ENCODE peak calls at places on chromosome 14, in nine cellular contexts. One of them, this sample, is unnamed.
A peak's percentile ranks its signal among the peaks of the same experiment; 100 is the strongest.

GRCh38 chr14:97634786-97635185 is 837.6 kb downstream of the VRK1 start:
- DNase-seq in CD8-positive, alpha-beta T cell: no peak
- DNase-seq in AG09309: no peak
- DNase-seq in astrocyte of the cerebellum: no peak
- DNase-seq in choroid plexus epithelial cell: no peak
- DNase-seq in A549: peak; percentile 11
- DNase-seq in tibial artery: no peak
- DNase-seq in Calu3: no peak
- DNase-seq in CD4-positive, alpha-beta T cell: peak; percentile 53
- DNase-seq in this sample: no peak

GRCh38 chr14:61252354-61253063 is 28.6 kb downstream of the TMEM30B start:
- DNase-seq in CD4-positive, alpha-beta T cell: peak; percentile 46
- DNase-seq in A549: peak; percentile 88
- DNase-seq in CD8-positive, alpha-beta T cell: peak; percentile 13
- DNase-seq in Calu3: peak; percentile 77
- DNase-seq in tibial artery: peak; percentile 86
- DNase-seq in AG09309: peak; percentile 94
- DNase-seq in choroid plexus epithelial cell: peak; percentile 98
- DNase-seq in astrocyte of the cerebellum: peak; percentile 97
- DNase-seq in this sample: peak; percentile 62

GRCh38 chr14:95095991-95096390 is 61.3 kb downstream of the DICER1 start:
- DNase-seq in astrocyte of the cerebellum: no peak
- DNase-seq in tibial artery: no peak
- DNase-seq in choroid plexus epithelial cell: peak; percentile 17
- DNase-seq in A549: no peak
- DNase-seq in CD8-positive, alpha-beta T cell: no peak
- DNase-seq in AG09309: no peak
- DNase-seq in Calu3: no peak
- DNase-seq in CD4-positive, alpha-beta T cell: no peak
- DNase-seq in this sample: peak; percentile 11

GRCh38 chr14:67360469-67361206 is 510 bp downstream of the EIF2S1 start:
- DNase-seq in CD4-positive, alpha-beta T cell: no peak
- DNase-seq in A549: no peak
- DNase-seq in AG09309: no peak
- DNase-seq in Calu3: no peak
- DNase-seq in choroid plexus epithelial cell: no peak
- DNase-seq in tibial artery: no peak
- DNase-seq in CD8-positive, alpha-beta T cell: no peak
- DNase-seq in astrocyte of the cerebellum: no peak
- DNase-seq in this sample: no peak

GRCh38 chr14:29629839-29630238 is 297.8 kb downstream of the PRKD1 start:
- DNase-seq in CD8-positive, alpha-beta T cell: no peak
- DNase-seq in A549: no peak
- DNase-seq in Calu3: no peak
- DNase-seq in AG09309: no peak
- DNase-seq in choroid plexus epithelial cell: no peak
- DNase-seq in tibial artery: no peak
- DNase-seq in astrocyte of the cerebellum: no peak
- DNase-seq in CD4-positive, alpha-beta T cell: no peak
- DNase-seq in this sample: no peak

GRCh38 chr14:35215110-35215872 is 76.9 kb upstream of the PSMA6 start:
- DNase-seq in CD8-positive, alpha-beta T cell: no peak
- DNase-seq in choroid plexus epithelial cell: peak; percentile 89
- DNase-seq in AG09309: peak; percentile 53
- DNase-seq in Calu3: no peak
- DNase-seq in CD4-positive, alpha-beta T cell: no peak
- DNase-seq in A549: peak; percentile 69
- DNase-seq in astrocyte of the cerebellum: peak; percentile 51
- DNase-seq in tibial artery: no peak
- DNase-seq in this sample: no peak

GRCh38 chr14:54211562-54212308 is 185.1 kb upstream of the CDKN3 start:
- DNase-seq in choroid plexus epithelial cell: peak; percentile 86
- DNase-seq in AG09309: peak; percentile 60
- DNase-seq in Calu3: no peak
- DNase-seq in CD8-positive, alpha-beta T cell: no peak
- DNase-seq in A549: peak; percentile 7
- DNase-seq in astrocyte of the cerebellum: peak; percentile 89
- DNase-seq in CD4-positive, alpha-beta T cell: no peak
- DNase-seq in tibial artery: no peak
- DNase-seq in this sample: no peak

GRCh38 chr14:92846162-92846897 is 52.2 kb downstream of the GOLGA5 start:
- DNase-seq in tibial artery: no peak
- DNase-seq in AG09309: peak; percentile 40
- DNase-seq in choroid plexus epithelial cell: peak; percentile 85
- DNase-seq in CD4-positive, alpha-beta T cell: no peak
- DNase-seq in Calu3: no peak
- DNase-seq in CD8-positive, alpha-beta T cell: no peak
- DNase-seq in A549: peak; percentile 9
- DNase-seq in astrocyte of the cerebellum: no peak
- DNase-seq in this sample: no peak

GRCh38 chr14:29926701-29927595 is 699 bp downstream of the PRKD1 start:
- DNase-seq in A549: peak; percentile 59
- DNase-seq in astrocyte of the cerebellum: no peak
- DNase-seq in choroid plexus epithelial cell: peak; percentile 42
- DNase-seq in Calu3: peak; percentile 69
- DNase-seq in AG09309: no peak
- DNase-seq in tibial artery: peak; percentile 73
- DNase-seq in CD4-positive, alpha-beta T cell: no peak
- DNase-seq in CD8-positive, alpha-beta T cell: no peak
- DNase-seq in this sample: peak; percentile 48

GRCh38 chr14:55843718-55844403 is 263.9 kb downstream of the KTN1 start:
- DNase-seq in Calu3: no peak
- DNase-seq in CD8-positive, alpha-beta T cell: no peak
- DNase-seq in tibial artery: no peak
- DNase-seq in astrocyte of the cerebellum: no peak
- DNase-seq in A549: no peak
- DNase-seq in AG09309: no peak
- DNase-seq in CD4-positive, alpha-beta T cell: no peak
- DNase-seq in choroid plexus epithelial cell: peak; percentile 36
- DNase-seq in this sample: no peak

GRCh38 chr14:53360821-53361220 is 207.7 kb upstream of the DDHD1 start:
- DNase-seq in AG09309: no peak
- DNase-seq in tibial artery: no peak
- DNase-seq in Calu3: no peak
- DNase-seq in astrocyte of the cerebellum: no peak
- DNase-seq in CD4-positive, alpha-beta T cell: no peak
- DNase-seq in A549: no peak
- DNase-seq in choroid plexus epithelial cell: no peak
- DNase-seq in CD8-positive, alpha-beta T cell: no peak
- DNase-seq in this sample: no peak

GRCh38 chr14:96648506-96649326 is 146.5 kb downstream of the PAPOLA start:
- DNase-seq in CD8-positive, alpha-beta T cell: no peak
- DNase-seq in choroid plexus epithelial cell: no peak
- DNase-seq in AG09309: no peak
- DNase-seq in CD4-positive, alpha-beta T cell: no peak
- DNase-seq in tibial artery: no peak
- DNase-seq in A549: no peak
- DNase-seq in Calu3: no peak
- DNase-seq in astrocyte of the cerebellum: no peak
- DNase-seq in this sample: no peak

GRCh38 chr14:68729556-68729955 is 63.3 kb downstream of the ZFP36L1 start:
- DNase-seq in CD8-positive, alpha-beta T cell: no peak
- DNase-seq in CD4-positive, alpha-beta T cell: no peak
- DNase-seq in AG09309: no peak
- DNase-seq in astrocyte of the cerebellum: no peak
- DNase-seq in A549: no peak
- DNase-seq in Calu3: no peak
- DNase-seq in tibial artery: no peak
- DNase-seq in choroid plexus epithelial cell: no peak
- DNase-seq in this sample: no peak

GRCh38 chr14:101845496-101845895 is 84.0 kb downstream of the PPP2R5C start:
- DNase-seq in A549: no peak
- DNase-seq in Calu3: no peak
- DNase-seq in astrocyte of the cerebellum: no peak
- DNase-seq in tibial artery: no peak
- DNase-seq in choroid plexus epithelial cell: no peak
- DNase-seq in CD8-positive, alpha-beta T cell: no peak
- DNase-seq in CD4-positive, alpha-beta T cell: no peak
- DNase-seq in AG09309: no peak
- DNase-seq in this sample: no peak

GRCh38 chr14:37056473-37056872 is 115.9 kb downstream of the SLC25A21 start:
- DNase-seq in A549: peak; percentile 45
- DNase-seq in choroid plexus epithelial cell: peak; percentile 97
- DNase-seq in AG09309: no peak
- DNase-seq in CD8-positive, alpha-beta T cell: no peak
- DNase-seq in Calu3: no peak
- DNase-seq in tibial artery: no peak
- DNase-seq in CD4-positive, alpha-beta T cell: no peak
- DNase-seq in astrocyte of the cerebellum: peak; percentile 95
- DNase-seq in this sample: no peak

GRCh38 chr14:95385701-95386100 is 66.0 kb upstream of the CLMN start:
- DNase-seq in astrocyte of the cerebellum: no peak
- DNase-seq in A549: no peak
- DNase-seq in CD4-positive, alpha-beta T cell: no peak
- DNase-seq in choroid plexus epithelial cell: no peak
- DNase-seq in AG09309: no peak
- DNase-seq in Calu3: no peak
- DNase-seq in tibial artery: peak; percentile 25
- DNase-seq in CD8-positive, alpha-beta T cell: no peak
- DNase-seq in this sample: no peak

GRCh38 chr14:95979339-95980042 is 59.7 kb upstream of the C14orf132 start:
- DNase-seq in CD4-positive, alpha-beta T cell: no peak
- DNase-seq in A549: no peak
- DNase-seq in AG09309: no peak
- DNase-seq in CD8-positive, alpha-beta T cell: no peak
- DNase-seq in Calu3: no peak
- DNase-seq in tibial artery: no peak
- DNase-seq in choroid plexus epithelial cell: peak; percentile 1
- DNase-seq in astrocyte of the cerebellum: no peak
- DNase-seq in this sample: no peak

GRCh38 chr14:34030864-34031263 is 80.0 kb upstream of the EGLN3 start:
- DNase-seq in CD8-positive, alpha-beta T cell: no peak
- DNase-seq in choroid plexus epithelial cell: peak; percentile 19
- DNase-seq in CD4-positive, alpha-beta T cell: no peak
- DNase-seq in Calu3: no peak
- DNase-seq in A549: no peak
- DNase-seq in astrocyte of the cerebellum: no peak
- DNase-seq in AG09309: peak; percentile 58
- DNase-seq in tibial artery: no peak
- DNase-seq in this sample: no peak

GRCh38 chr14:91409991-91410401 is 7.6 kb downstream of the CCDC88C start:
- DNase-seq in Calu3: no peak
- DNase-seq in astrocyte of the cerebellum: no peak
- DNase-seq in CD4-positive, alpha-beta T cell: no peak
- DNase-seq in tibial artery: no peak
- DNase-seq in A549: no peak
- DNase-seq in CD8-positive, alpha-beta T cell: no peak
- DNase-seq in AG09309: no peak
- DNase-seq in choroid plexus epithelial cell: no peak
- DNase-seq in this sample: no peak

GRCh38 chr14:89325959-89326358 is 91.1 kb downstream of the FOXN3 start:
- DNase-seq in astrocyte of the cerebellum: no peak
- DNase-seq in Calu3: no peak
- DNase-seq in tibial artery: no peak
- DNase-seq in AG09309: no peak
- DNase-seq in A549: no peak
- DNase-seq in CD4-positive, alpha-beta T cell: no peak
- DNase-seq in CD8-positive, alpha-beta T cell: no peak
- DNase-seq in choroid plexus epithelial cell: no peak
- DNase-seq in this sample: no peak

DNA sequence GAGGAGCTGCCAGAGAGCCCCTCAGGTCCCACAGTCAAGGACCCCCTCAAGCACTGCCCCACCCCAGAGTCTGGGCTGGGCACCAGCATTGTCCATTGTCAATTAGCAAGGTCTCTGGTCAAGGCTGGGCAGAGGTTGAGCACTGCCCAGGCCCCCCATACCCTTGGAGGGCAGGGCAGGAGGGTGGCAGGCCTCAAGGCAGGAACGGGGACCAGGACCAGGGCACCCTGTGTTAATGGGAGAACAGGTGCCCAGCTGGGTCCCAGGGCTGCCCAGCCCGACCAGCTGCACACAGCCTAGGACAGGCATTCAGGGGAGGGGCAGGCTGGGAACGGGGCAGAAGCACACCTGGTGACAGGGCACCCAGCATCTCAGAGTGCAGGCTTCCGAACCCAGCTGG is 18.4 kb downstream of the SIVA1 start:
- DNase-seq in choroid plexus epithelial cell: no peak
- DNase-seq in AG09309: no peak
- DNase-seq in tibial artery: no peak
- DNase-seq in CD4-positive, alpha-beta T cell: no peak
- DNase-seq in Calu3: no peak
- DNase-seq in CD8-positive, alpha-beta T cell: no peak
- DNase-seq in A549: no peak
- DNase-seq in astrocyte of the cerebellum: no peak
- DNase-seq in this sample: no peak
- TF ChIP-seq CTCF in choroid plexus epithelial cell: no peak
- TF ChIP-seq CTCF in AG09309: no peak
- TF ChIP-seq CTCF in tibial artery: no peak
- TF ChIP-seq CTCF in CD4-positive, alpha-beta T cell: no peak
- TF ChIP-seq CTCF in Calu3: no peak
- TF ChIP-seq CTCF in CD8-positive, alpha-beta T cell: no peak
- TF ChIP-seq CTCF in A549: no peak
- TF ChIP-seq CTCF in astrocyte of the cerebellum: no peak
- TF ChIP-seq CTCF in this sample: no peak

GRCh38 chr14:21913759-21914158 is 240.1 kb upstream of the OR4E1 start:
- DNase-seq in astrocyte of the cerebellum: peak; percentile 31
- DNase-seq in AG09309: no peak
- DNase-seq in CD8-positive, alpha-beta T cell: peak; percentile 39
- DNase-seq in A549: peak; percentile 93
- DNase-seq in choroid plexus epithelial cell: peak; percentile 77
- DNase-seq in tibial artery: no peak
- DNase-seq in Calu3: peak; percentile 79
- DNase-seq in CD4-positive, alpha-beta T cell: peak; percentile 61
- DNase-seq in this sample: peak; percentile 71
- TF ChIP-seq CTCF in astrocyte of the cerebellum: peak; percentile 65
- TF ChIP-seq CTCF in AG09309: peak; percentile 30
- TF ChIP-seq CTCF in CD8-positive, alpha-beta T cell: peak; percentile 64
- TF ChIP-seq CTCF in A549: peak; percentile 66
- TF ChIP-seq CTCF in choroid plexus epithelial cell: peak; percentile 72
- TF ChIP-seq CTCF in tibial artery: no peak
- TF ChIP-seq CTCF in Calu3: peak; percentile 68
- TF ChIP-seq CTCF in CD4-positive, alpha-beta T cell: peak; percentile 61
- TF ChIP-seq CTCF in this sample: peak; percentile 72

GRCh38 chr14:59619071-59619470 is 42.5 kb upstream of the CCDC175 start:
- DNase-seq in CD8-positive, alpha-beta T cell: no peak
- DNase-seq in AG09309: no peak
- DNase-seq in A549: no peak
- DNase-seq in CD4-positive, alpha-beta T cell: no peak
- DNase-seq in choroid plexus epithelial cell: no peak
- DNase-seq in tibial artery: no peak
- DNase-seq in Calu3: no peak
- DNase-seq in astrocyte of the cerebellum: no peak
- DNase-seq in this sample: no peak
- TF ChIP-seq CTCF in CD8-positive, alpha-beta T cell: no peak
- TF ChIP-seq CTCF in AG09309: no peak
- TF ChIP-seq CTCF in A549: no peak
- TF ChIP-seq CTCF in CD4-positive, alpha-beta T cell: no peak
- TF ChIP-seq CTCF in choroid plexus epithelial cell: no peak
- TF ChIP-seq CTCF in tibial artery: no peak
- TF ChIP-seq CTCF in Calu3: no peak
- TF ChIP-seq CTCF in astrocyte of the cerebellum: no peak
- TF ChIP-seq CTCF in this sample: no peak

GRCh38 chr14:74596747-74597456 is 15.1 kb downstream of the LTBP2 start:
- DNase-seq in CD4-positive, alpha-beta T cell: no peak
- DNase-seq in astrocyte of the cerebellum: no peak
- DNase-seq in A549: no peak
- DNase-seq in AG09309: no peak
- DNase-seq in Calu3: no peak
- DNase-seq in tibial artery: no peak
- DNase-seq in CD8-positive, alpha-beta T cell: no peak
- DNase-seq in choroid plexus epithelial cell: peak; percentile 68
- DNase-seq in this sample: no peak
- TF ChIP-seq CTCF in CD4-positive, alpha-beta T cell: no peak
- TF ChIP-seq CTCF in astrocyte of the cerebellum: no peak
- TF ChIP-seq CTCF in A549: no peak
- TF ChIP-seq CTCF in AG09309: no peak
- TF ChIP-seq CTCF in Calu3: no peak
- TF ChIP-seq CTCF in tibial artery: no peak
- TF ChIP-seq CTCF in CD8-positive, alpha-beta T cell: no peak
- TF ChIP-seq CTCF in choroid plexus epithelial cell: no peak
- TF ChIP-seq CTCF in this sample: no peak